ENCODE peak calls at places on chromosome 1, in seven cellular contexts. X is foreskin fibroblast; N is activated CD8-positive, alpha-beta T cell treated with anti-CD3 and anti-CD28 coated beads for 36 hours; R is cardiac muscle cell; Z is body of pancreas; C is WERI-Rb-1; H is mesothelial cell of epicardium. Y is an unnamed sample.

GRCh38 chr1:36753451-36753850 is 270.7 kb upstream of the CSF3R start:
- DNase-seq in X (no peak), N (no peak), R (no peak), Z (no peak), C (no peak), H (no peak), Y (no peak)

GRCh38 chr1:56525463-56526155 is 53.8 kb downstream of the PLPP3 start:
- DNase-seq in X (peak; percentile 56), N (peak; percentile 33), R (peak; percentile 14), Z (no peak), C (no peak), H (no peak), Y (no peak)

GRCh38 chr1:169308313-169309039 is 59.1 kb downstream of the NME7 start:
- DNase-seq in X (no peak), N (no peak), R (no peak), Z (no peak), C (no peak), H (no peak), Y (no peak)

GRCh38 chr1:230824571-230825060 is 43.7 kb downstream of the C1orf198 start:
- DNase-seq in X (no peak), N (no peak), R (no peak), Z (peak; percentile 44), C (no peak), H (no peak), Y (peak; percentile 36)

GRCh38 chr1:33429846-33430750 is 797 bp downstream of the PHC2 start:
- DNase-seq in X (no peak), N (peak; percentile 37), R (peak; percentile 25), Z (peak; percentile 65), C (no peak), H (peak; percentile 33), Y (peak; percentile 39)

GRCh38 chr1:220925707-220926106 is 46.5 kb downstream of the HLX start:
- DNase-seq in X (no peak), N (no peak), R (peak; percentile 6), Z (no peak), C (no peak), H (no peak), Y (peak; percentile 63)

GRCh38 chr1:228144213-228145049 is 4.4 kb downstream of the GUK1 start:
- DNase-seq in X (no peak), N (no peak), R (no peak), Z (no peak), C (peak; percentile 62), H (no peak), Y (no peak)

GRCh38 chr1:197356723-197357533 is 88.9 kb downstream of the CRB1 start:
- DNase-seq in X (no peak), N (peak; percentile 26), R (peak; percentile 77), Z (peak; percentile 32), C (peak; percentile 69), H (no peak), Y (peak; percentile 76)

GRCh38 chr1:175192630-175193338 is at the start of gene KIAA0040:
- DNase-seq in X (peak; percentile 1), N (peak; percentile 66), R (peak; percentile 38), Z (peak; percentile 89), C (no peak), H (peak; percentile 32), Y (peak; percentile 87)
- TF ChIP-seq CTCF in X (no peak), N (no peak), R (no peak), Z (peak; percentile 26), C (no peak), H (no peak), Y (no peak)

GRCh38 chr1:60922304-60922703 is 160.1 kb upstream of the NFIA start:
- DNase-seq in X (no peak), N (no peak), R (no peak), Z (no peak), C (no peak), H (no peak), Y (no peak)

GRCh38 chr1:60923287-60924110 is 158.9 kb upstream of the NFIA start:
- DNase-seq in X (no peak), N (no peak), R (no peak), Z (peak; percentile 30), C (no peak), H (no peak), Y (no peak)

GRCh38 chr1:60924165-60924564 is 158.2 kb upstream of the NFIA start:
- DNase-seq in X (no peak), N (no peak), R (no peak), Z (no peak), C (no peak), H (no peak), Y (no peak)

GRCh38 chr1:60921175-60921574 is 161.2 kb upstream of the NFIA start:
- DNase-seq in X (no peak), N (no peak), R (no peak), Z (no peak), C (peak; percentile 59), H (no peak), Y (no peak)

GRCh38 chr1:60924964-60925798 is 157.2 kb upstream of the NFIA start:
- DNase-seq in X (no peak), N (no peak), R (no peak), Z (no peak), C (no peak), H (peak; percentile 26), Y (no peak)
- TF ChIP-seq CTCF in X (no peak), N (no peak), R (no peak), Z (no peak), C (no peak), H (no peak), Y (no peak)

GRCh38 chr1:163188947-163189346 is 13.8 kb downstream of the RGS5 start:
- DNase-seq in X (no peak), N (no peak), R (no peak), Z (no peak), C (no peak), H (no peak), Y (no peak)

GRCh38 chr1:163186910-163187309 is 15.8 kb downstream of the RGS5 start:
- DNase-seq in X (no peak), N (no peak), R (no peak), Z (no peak), C (peak; percentile 61), H (no peak), Y (no peak)

GRCh38 chr1:163195728-163196448 is 6.8 kb downstream of the RGS5 start:
- DNase-seq in X (no peak), N (no peak), R (peak; percentile 78), Z (no peak), C (no peak), H (no peak), Y (no peak)

GRCh38 chr1:163187849-163188248 is 14.9 kb downstream of the RGS5 start:
- DNase-seq in X (no peak), N (no peak), R (no peak), Z (no peak), C (no peak), H (no peak), Y (no peak)

DNA sequence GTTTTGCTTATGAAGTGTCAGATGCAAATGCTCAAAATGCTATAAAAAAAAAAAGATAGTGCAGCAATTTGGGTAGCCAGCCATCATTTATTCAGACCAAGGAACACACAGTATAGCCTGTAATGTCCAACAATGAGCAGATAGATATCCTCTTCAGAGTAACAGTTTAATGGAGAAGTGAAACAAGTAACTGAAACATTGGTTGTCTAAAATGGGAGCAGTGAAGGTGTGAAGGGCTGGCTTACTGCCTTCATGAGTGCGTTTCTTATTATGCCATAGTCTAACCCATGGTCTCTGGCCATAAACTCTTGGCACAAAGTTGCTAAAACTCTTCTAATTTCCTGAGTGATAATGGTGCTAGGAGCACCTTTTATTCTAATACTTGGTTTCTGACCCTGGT is 11.4 kb downstream of the RGS5 start:
- DNase-seq in X (no peak), N (no peak), R (no peak), Z (no peak), C (no peak), H (no peak), Y (no peak)
- TF ChIP-seq CTCF in X (no peak), N (no peak), R (no peak), Z (no peak), C (no peak), H (no peak), Y (no peak)

GRCh38 chr1:30052178-30052577 is 671.2 kb downstream of the MATN1 start:
- DNase-seq in X (no peak), N (no peak), R (no peak), Z (no peak), C (no peak), H (no peak), Y (no peak)
- TF ChIP-seq CTCF in X (peak; percentile 2), N (no peak), R (no peak), Z (no peak), C (peak; percentile 40), H (no peak), Y (no peak)

DNA sequence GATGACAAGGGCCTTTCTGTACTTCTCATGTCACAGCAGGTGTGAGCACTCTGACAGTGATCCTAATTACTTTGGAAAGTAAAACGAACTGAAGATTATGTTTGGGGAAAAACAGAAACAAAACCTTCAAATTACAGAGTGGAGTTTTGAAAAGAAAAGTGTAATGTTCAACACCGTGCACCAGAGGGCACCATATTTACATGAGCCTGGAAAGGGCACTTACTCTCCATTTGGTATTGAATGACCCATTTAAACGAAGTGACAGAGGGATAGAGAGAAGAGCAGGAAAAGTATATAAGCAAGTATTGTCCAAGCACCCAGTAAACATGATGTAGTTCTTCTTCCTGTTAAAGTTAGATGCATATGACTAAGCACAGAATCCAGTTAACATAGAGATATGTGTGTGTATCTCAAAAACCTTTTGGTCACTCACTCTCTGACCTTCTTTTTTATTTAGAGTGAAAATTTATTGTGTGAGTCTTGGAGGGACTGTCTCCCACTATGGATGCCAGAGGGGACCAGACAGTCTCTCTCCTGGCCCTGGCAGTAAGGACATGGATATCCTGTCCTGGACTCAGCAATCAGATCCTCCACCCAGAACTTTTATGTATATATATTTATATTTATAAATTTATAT is 3.8 kb upstream of the RGSL1 start:
- DNase-seq in X (peak; percentile 21), N (peak; percentile 52), R (peak; percentile 70), Z (peak; percentile 29), C (no peak), H (no peak), Y (peak; percentile 81)
- TF ChIP-seq CTCF in X (peak; percentile 50), N (peak; percentile 82), R (peak; percentile 69), Z (peak; percentile 60), C (peak; percentile 41), H (peak; percentile 72), Y (peak; percentile 89)

Y was measured in MCF 10A.